ENCODE peak calls at places on chromosomes 5 and 9, in four cellular contexts. T, V, J and W are unnamed samples.

GRCh38 chr5:77621440-77621839 is 17.1 kb downstream of the OTP start:
- DNase-seq in J (no peak), T (no peak), V (no peak), W (no peak)

GRCh38 chr5:136128416-136128935 is 4.2 kb upstream of the SMAD5 start:
- DNase-seq in T (no peak), V (no peak), J (no peak), W (no peak)

GRCh38 chr5:66958984-66959641 is 237.5 kb downstream of the CD180 start:
- DNase-seq in J (no peak), V (no peak), T (peak; percentile 80), W (no peak)

GRCh38 chr9:93658184-93658925 is 82.0 kb downstream of the PHF2 start:
- DNase-seq in T (no peak), J (peak; percentile 46), V (no peak), W (no peak)

GRCh38 chr5:119393746-119394145 is 37.9 kb downstream of the TNFAIP8 start:
- DNase-seq in J (no peak), T (peak; percentile 81), V (no peak), W (no peak)

GRCh38 chr5:59559323-59559722 is 334.2 kb downstream of the PDE4D start:
- DNase-seq in V (no peak), T (no peak), J (no peak), W (no peak)

GRCh38 chr5:7634837-7635236 is 216.1 kb downstream of the CFAP90 start:
- DNase-seq in V (no peak), T (no peak), J (no peak), W (no peak)

GRCh38 chr5:55724276-55724675 is 12.2 kb upstream of the SLC38A9 start:
- DNase-seq in T (peak; percentile 17), J (no peak), V (no peak), W (no peak)

GRCh38 chr9:13330396-13331004 is 51.0 kb upstream of the MPDZ start:
- DNase-seq in T (no peak), J (no peak), V (no peak), W (no peak)

GRCh38 chr5:37816883-37817282 is 23.0 kb downstream of the GDNF start:
- DNase-seq in J (no peak), V (no peak), T (peak; percentile 49), W (no peak)

GRCh38 chr9:10045598-10045997 is 567.2 kb downstream of the PTPRD start:
- DNase-seq in V (no peak), J (no peak), T (peak; percentile 24), W (no peak)
- TF ChIP-seq CTCF in V (no peak), J (no peak), T (peak; percentile 58), W (no peak)

GRCh38 chr9:101119206-101119819 is 90.8 kb downstream of the PLPPR1 start:
- DNase-seq in T (no peak), V (no peak), J (no peak), W (peak; percentile 44)
- TF ChIP-seq CTCF in T (peak; percentile 52), V (peak; percentile 26), J (peak; percentile 21), W (peak; percentile 22)

GRCh38 chr9:108760841-108761240 is 94.9 kb downstream of the ACTL7B start:
- DNase-seq in V (no peak), T (no peak), J (no peak), W (no peak)

GRCh38 chr9:108755979-108756378 is 99.8 kb downstream of the ACTL7B start:
- DNase-seq in V (no peak), J (no peak), T (no peak), W (no peak)

GRCh38 chr9:108759835-108760234 is 96.0 kb downstream of the ACTL7B start:
- DNase-seq in J (no peak), T (no peak), V (no peak), W (no peak)

GRCh38 chr9:108759399-108759798 is 96.4 kb downstream of the ACTL7B start:
- DNase-seq in V (no peak), T (no peak), J (no peak), W (no peak)

GRCh38 chr9:108756746-108757490 is 98.9 kb downstream of the ACTL7B start:
- DNase-seq in V (no peak), J (no peak), T (no peak), W (no peak)
- TF ChIP-seq CTCF in V (no peak), J (no peak), T (no peak), W (no peak)

GRCh38 chr9:113591899-113592625 is 128.5 kb downstream of the RGS3 start:
- DNase-seq in V (no peak), T (no peak), J (peak; percentile 32), W (no peak)
- TF ChIP-seq CTCF in V (no peak), T (no peak), J (peak; percentile 19), W (peak; percentile 50)

DNA sequence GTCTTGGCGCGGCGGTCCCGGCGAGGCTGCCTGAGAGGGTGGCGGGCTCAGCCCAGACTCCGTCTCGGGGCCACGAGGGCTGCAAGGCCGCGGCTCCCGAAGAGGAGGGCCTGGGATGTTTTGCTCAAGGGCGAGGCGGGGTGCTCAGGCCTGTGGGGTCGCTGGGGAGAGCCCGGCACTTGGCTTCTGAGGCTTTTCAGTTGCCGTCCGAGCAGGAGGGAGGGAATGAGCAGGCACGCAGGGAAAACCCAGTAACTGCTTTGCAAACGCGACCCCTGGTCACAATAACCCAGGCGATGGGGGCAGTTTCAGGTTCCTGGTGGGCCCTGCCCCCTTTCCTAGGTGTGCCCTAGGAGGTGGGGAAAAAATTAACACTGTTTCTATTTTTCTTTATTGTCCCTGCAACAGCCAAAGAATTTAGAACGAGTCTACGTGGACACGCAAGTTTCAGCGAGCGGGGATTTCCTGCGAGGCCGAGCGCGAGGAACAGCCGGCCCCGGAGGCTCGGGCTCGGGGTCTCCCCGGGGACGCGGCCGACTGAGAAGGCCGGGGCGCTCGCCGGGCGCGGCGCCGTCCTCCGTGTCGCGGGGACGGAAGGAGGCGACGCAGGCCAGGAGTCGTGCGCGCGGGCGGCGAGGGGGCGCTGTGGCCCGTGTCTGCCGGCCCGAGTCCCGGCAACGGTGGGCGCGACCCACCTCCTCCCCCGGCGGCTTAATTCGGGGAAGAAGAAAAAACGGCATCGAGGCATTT is 3.3 kb upstream of the IRX2 start:
- DNase-seq in J (no peak), T (no peak), V (peak; percentile 45), W (no peak)
- TF ChIP-seq CTCF in J (no peak), T (no peak), V (peak; percentile 28), W (no peak)

DNA sequence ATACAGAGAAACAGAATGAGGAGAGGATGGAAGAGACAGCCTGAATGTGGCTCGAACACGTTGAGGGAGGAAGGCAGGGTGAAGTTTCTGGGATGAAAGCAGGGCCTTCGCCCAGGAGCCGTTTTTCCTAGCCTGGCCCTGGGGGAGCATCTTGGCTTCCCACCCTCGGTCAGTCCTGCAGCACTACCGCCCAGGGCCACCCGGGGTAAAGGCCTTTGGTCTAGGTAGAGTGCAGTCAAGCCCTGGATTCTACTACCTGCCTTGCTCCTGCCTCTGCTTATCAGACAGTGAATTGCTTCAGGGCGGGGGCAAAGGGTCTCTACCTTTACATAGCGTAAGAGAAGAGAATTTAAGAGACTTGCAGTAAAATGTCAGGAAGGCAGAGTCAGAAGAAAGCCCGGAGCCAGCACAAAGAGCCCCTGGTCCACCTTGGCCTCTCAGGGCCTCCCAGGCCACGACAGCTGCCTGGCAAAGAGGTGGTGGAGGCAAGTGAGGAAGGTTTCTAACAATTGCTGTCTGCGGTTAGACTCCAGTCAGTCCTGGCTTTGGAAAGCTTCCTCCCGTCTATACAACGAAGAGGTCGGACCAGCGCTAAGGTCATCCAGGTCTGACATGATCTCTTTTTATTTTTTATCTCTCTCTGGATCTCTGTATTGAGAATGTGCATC is 17.9 kb downstream of the COL15A1 start:
- DNase-seq in V (no peak), T (no peak), J (no peak), W (no peak)
- TF ChIP-seq CTCF in V (no peak), T (no peak), J (no peak), W (no peak)

GRCh38 chr5:79227484-79227995 is 8.4 kb upstream of the JMY start:
- DNase-seq in T (no peak), V (no peak), J (no peak), W (no peak)

GRCh38 chr5:79229357-79230174 is 6.4 kb upstream of the JMY start:
- DNase-seq in V (no peak), T (peak; percentile 81), J (no peak), W (peak; percentile 47)

GRCh38 chr5:79224275-79224984 is 11.5 kb upstream of the JMY start:
- DNase-seq in T (no peak), J (no peak), V (no peak), W (no peak)

GRCh38 chr5:79225026-79225425 is 10.9 kb upstream of the JMY start:
- DNase-seq in T (peak; percentile 82), V (no peak), J (no peak), W (no peak)

GRCh38 chr5:79225441-79225840 is 10.5 kb upstream of the JMY start:
- DNase-seq in J (no peak), V (no peak), T (no peak), W (no peak)
- TF ChIP-seq CTCF in J (no peak), V (no peak), T (no peak), W (no peak)

GRCh38 chr5:140734354-140734753 is 34.1 kb downstream of the ZMAT2 start:
- DNase-seq in T (no peak), V (no peak), J (no peak), W (no peak)
- TF ChIP-seq CTCF in T (peak; percentile 13), V (peak; percentile 38), J (peak; percentile 18), W (no peak)

DNA sequence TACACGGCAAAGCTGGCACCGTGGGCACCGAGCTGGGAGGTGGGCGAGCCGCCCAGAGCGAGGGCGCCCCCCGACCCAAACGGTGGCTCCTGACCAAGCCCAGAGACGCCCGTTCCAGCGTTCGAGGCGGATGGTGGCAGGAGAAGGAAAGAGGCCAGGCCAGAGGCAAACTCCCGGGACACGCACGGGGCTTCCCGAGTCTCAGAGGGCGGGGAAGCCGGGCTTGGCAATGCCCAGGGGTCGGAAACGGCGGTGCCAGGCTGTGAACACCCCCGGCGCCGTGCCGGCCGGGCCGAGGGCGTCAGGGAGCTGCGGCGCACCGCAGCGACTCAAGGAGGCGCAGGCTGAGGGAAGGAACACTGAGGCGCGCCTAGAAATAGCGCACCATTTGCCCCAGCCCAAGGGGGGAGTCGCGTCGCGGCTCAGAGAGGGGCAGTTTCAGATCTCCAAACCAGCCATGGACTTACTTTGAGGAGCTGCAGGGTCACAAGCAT is 397 bp downstream of the SPRY4 start:
- DNase-seq in V (peak; percentile 35), J (no peak), T (no peak), W (no peak)
- TF ChIP-seq CTCF in V (no peak), J (peak; percentile 22), T (peak; percentile 27), W (peak; percentile 33)

DNA sequence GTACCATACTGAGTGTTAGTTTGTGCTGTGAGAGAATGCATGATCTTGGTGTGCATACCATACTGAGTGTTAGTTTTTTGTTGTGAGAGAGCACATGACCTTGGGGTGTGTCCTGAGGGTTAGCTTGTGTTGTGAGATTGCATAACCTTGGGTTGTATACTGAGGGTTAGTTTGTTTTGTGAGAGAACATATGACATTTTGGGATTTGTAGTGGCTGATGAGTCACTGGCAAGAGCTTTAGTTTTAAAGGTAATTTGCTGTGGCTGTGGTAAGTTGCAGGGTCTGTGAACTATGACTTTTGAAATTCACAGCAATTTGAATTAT is 1068.3 kb upstream of the EDIL3 start:
- DNase-seq in T (no peak), J (no peak), V (no peak), W (no peak)
- TF ChIP-seq CTCF in T (no peak), J (no peak), V (no peak), W (no peak)